ENCODE peak calls at places on chromosomes 16 and 17, in four cellular contexts. A is neural progenitor cell, O is IMR-90, U is heart left ventricle. M is an unnamed sample.

GRCh38 chr16:56606071-56606687 is 2.2 kb upstream of the MT2A start:
- DNase-seq in O (peak; percentile 79), U (peak; percentile 41), A (no peak), M (no peak)

GRCh38 chr17:3506054-3506453 is 30.3 kb downstream of the ASPA start:
- DNase-seq in U (no peak), A (no peak), O (no peak), M (no peak)

GRCh38 chr17:62966426-62967110 is 533 bp downstream of the TANC2 start:
- DNase-seq in A (peak; percentile 73), O (peak; percentile 18), U (no peak), M (peak; percentile 62)

GRCh38 chr16:13935408-13935807 is 15.5 kb downstream of the ERCC4 start:
- DNase-seq in U (no peak), A (peak; percentile 66), O (no peak), M (no peak)

GRCh38 chr17:70048020-70048419 is 27.0 kb upstream of the KCNJ16 start:
- DNase-seq in A (no peak), O (no peak), U (no peak), M (no peak)

GRCh38 chr17:63042443-63042842 is 76.4 kb downstream of the TANC2 start:
- DNase-seq in A (no peak), O (no peak), U (no peak), M (no peak)

GRCh38 chr16:28155293-28155692 is 56.5 kb downstream of the XPO6 start:
- DNase-seq in U (no peak), O (peak; percentile 24), A (no peak), M (no peak)

GRCh38 chr17:77845541-77846225 is 112.8 kb upstream of the TNRC6C start:
- DNase-seq in U (peak; percentile 10), O (no peak), A (no peak), M (no peak)

GRCh38 chr17:62869885-62870580 is 61.9 kb upstream of the MARCHF10 start:
- DNase-seq in U (no peak), O (peak; percentile 88), A (peak; percentile 72), M (no peak)

GRCh38 chr17:10099051-10099571 is 99.3 kb downstream of the GAS7 start:
- DNase-seq in U (no peak), O (peak; percentile 57), A (no peak), M (no peak)

GRCh38 chr17:64253470-64253869 is 9.6 kb downstream of the TEX2 start:
- DNase-seq in O (no peak), A (no peak), U (no peak), M (no peak)

GRCh38 chr16:66947302-66948033 is 12.2 kb downstream of the CES2 start:
- DNase-seq in O (peak; percentile 82), A (peak; percentile 72), U (peak; percentile 69), M (peak; percentile 86)

GRCh38 chr16:65392831-65393565 is 271.1 kb upstream of the CDH11 start:
- DNase-seq in A (no peak), O (no peak), U (no peak), M (no peak)

GRCh38 chr17:41773190-41773588 is 13.3 kb downstream of the JUP start:
- DNase-seq in O (peak; percentile 91), U (peak; percentile 92), A (peak; percentile 57), M (no peak)
- H3K4me3 ChIP-seq in O (no peak overlapping the region), U (no peak overlapping the region), A (no peak overlapping the region), M (no peak overlapping the region)

DNA sequence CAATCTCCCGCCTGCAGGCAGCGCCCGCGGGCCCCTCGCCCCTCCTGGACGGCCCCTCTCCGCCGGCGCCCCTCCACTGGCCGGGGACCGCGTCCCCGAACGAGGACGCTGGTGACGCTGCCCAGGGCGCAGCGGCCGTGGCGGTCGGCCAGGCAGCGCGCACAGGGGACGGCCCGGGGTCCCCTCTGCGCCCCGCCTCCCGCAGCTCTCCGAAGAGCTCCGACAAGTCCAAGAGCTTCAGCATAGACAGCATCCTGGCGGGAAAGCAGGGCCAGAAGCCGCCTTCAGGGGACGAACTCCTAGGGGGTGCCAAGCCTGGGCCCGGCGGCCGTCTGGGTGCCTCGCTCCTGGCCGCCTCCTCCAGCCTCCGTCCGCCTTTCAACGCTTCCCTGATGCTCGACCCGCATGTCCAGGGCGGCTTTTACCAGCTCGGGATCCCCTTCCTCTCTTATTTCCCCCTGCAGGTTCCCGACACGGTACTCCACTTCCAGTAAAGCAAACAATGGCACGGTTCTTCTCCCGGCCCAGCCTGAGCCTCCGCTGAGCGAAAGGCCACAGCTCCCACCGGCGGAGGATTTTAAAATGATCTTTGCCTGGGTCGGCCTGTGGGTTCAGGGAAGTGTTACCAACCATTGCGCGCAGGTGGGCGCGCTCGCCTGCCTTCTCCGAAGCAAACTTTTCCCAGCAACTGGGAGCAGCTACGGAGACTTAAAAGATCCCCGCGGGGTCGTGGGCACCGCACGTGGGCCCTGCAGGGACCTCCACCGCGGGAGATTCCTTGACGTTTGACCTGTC is 1.1 kb downstream of the FOXL1 start:
- DNase-seq in A (peak; percentile 53), U (no peak), O (no peak), M (no peak)
- H3K4me1 ChIP-seq in A (peaks cover 8% of the 10 kb centered on the region), U (peaks cover 8% of the 10 kb centered on the region), O (peaks cover 17% of the 10 kb centered on the region), M (no peaks in the 10 kb centered on the region)

DNA sequence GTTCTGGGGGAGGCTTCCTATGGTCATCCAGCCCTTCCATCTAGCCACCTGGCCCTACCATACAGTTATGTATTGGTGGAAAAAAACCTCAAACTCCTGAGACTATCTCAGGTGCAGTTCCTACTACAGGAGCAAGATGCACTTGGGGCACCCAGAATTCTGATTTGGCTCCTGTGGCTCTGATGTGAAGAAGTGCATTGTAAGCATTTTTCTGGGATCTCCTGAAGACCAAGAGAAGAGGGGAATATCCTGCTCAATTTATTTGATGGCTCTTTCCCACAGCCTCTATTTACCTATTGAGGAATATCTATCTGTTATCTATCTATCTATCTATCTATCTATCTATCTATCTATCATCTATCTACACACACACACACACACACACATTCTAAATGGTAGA is 1981.5 kb downstream of the TP53TG3F start:
- DNase-seq in A (no peak), U (no peak), O (no peak), M (no peak)
- H3K9me3 ChIP-seq in A (peaks cover 39% of the 10 kb centered on the region), U (no peaks in the 10 kb centered on the region), O (peaks cover 14% of the 10 kb centered on the region), M (no peaks in the 10 kb centered on the region)

GRCh38 chr17:56153215-56153614 is at the start of gene ANKFN1:
- DNase-seq in U (no peak), O (no peak), A (peak; percentile 36), M (no peak)
- H3K4me3 ChIP-seq in U (no peak within 1 kb of the TSS), O (no peak within 1 kb of the TSS), A (no peak within 1 kb of the TSS), M (no peak within 1 kb of the TSS)

DNA sequence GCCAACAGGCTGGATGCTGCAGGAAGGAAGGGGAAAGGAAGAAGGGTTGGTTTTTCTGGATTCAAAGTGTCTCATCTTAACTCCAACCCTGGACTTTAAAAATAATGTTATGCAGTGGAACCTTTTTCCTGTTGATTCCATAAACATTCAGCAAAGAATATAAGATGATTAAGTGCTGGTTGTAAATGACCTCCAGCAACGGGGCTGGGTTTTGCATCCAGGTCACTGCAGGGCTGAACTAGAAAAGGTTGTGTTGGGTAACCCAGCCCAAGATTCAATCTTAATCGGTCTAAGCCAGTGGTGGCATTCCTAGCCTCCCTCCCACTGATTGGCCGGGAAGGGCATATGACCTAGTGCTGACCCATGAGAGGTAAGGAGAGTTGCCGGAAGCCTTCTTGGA is 34.2 kb upstream of the PLCG2 start:
- DNase-seq in U (no peak), O (no peak), A (no peak), M (no peak)
- H3K4me1 ChIP-seq in U (peaks cover 4% of the 10 kb centered on the region), O (peaks cover 2% of the 10 kb centered on the region), A (no peaks in the 10 kb centered on the region), M (peaks cover 8% of the 10 kb centered on the region)

GRCh38 chr17:48894886-48895285 is 2.3 kb downstream of the ATP5MC1 start:
- DNase-seq in A (no peak), O (no peak), U (no peak), M (no peak)
- H3K9me3 ChIP-seq in A (no peaks in the 10 kb centered on the region), O (no peaks in the 10 kb centered on the region), U (no peaks in the 10 kb centered on the region), M (no peaks in the 10 kb centered on the region)

GRCh38 chr17:79831367-79832210 is 7.7 kb downstream of the CBX4 start:
- DNase-seq in O (no peak), A (peak; percentile 69), U (peak; percentile 82), M (no peak)
- H3K4me3 ChIP-seq in O (no peak overlapping the region), A (peak overlapping the region; percentile 42), U (peak overlapping the region; percentile 1), M (no peak overlapping the region)

GRCh38 chr17:82003411-82004381 is 19.0 kb downstream of the CENPX start:
- DNase-seq in A (no peak), O (peak; percentile 95), U (peak; percentile 70), M (no peak)
- H3K4me1 ChIP-seq in A (no peaks in the 10 kb centered on the region), O (peaks cover 27% of the 10 kb centered on the region), U (peaks cover 4% of the 10 kb centered on the region), M (no peaks in the 10 kb centered on the region)

M was measured in CD8-positive, alpha-beta memory T cell.